ENCODE peak calls at places on chromosomes 4 and X, in eight cellular contexts. One of them, this sample, is unnamed.

GRCh38 chr4:152009046-152009445 is 248.2 kb upstream of the GATB start:
- DNase-seq in uterus: no peak
- DNase-seq in A549: no peak
- DNase-seq in fibroblast of lung: peak; percentile 40
- DNase-seq in WERI-Rb-1: no peak
- DNase-seq in neural progenitor cell: peak; percentile 72
- DNase-seq in IMR-90: no peak
- DNase-seq in prostate gland: no peak
- DNase-seq in this sample: no peak

GRCh38 chr4:87073570-87074470 is 139.0 kb downstream of the AFF1 start:
- DNase-seq in fibroblast of lung: no peak
- DNase-seq in uterus: no peak
- DNase-seq in WERI-Rb-1: peak; percentile 72
- DNase-seq in A549: no peak
- DNase-seq in IMR-90: peak; percentile 62
- DNase-seq in neural progenitor cell: peak; percentile 35
- DNase-seq in prostate gland: peak; percentile 53
- DNase-seq in this sample: no peak

GRCh38 chr4:19375405-19375804 is 876.3 kb upstream of the SLIT2 start:
- DNase-seq in prostate gland: no peak
- DNase-seq in fibroblast of lung: no peak
- DNase-seq in neural progenitor cell: no peak
- DNase-seq in uterus: no peak
- DNase-seq in IMR-90: no peak
- DNase-seq in A549: no peak
- DNase-seq in WERI-Rb-1: no peak
- DNase-seq in this sample: no peak

GRCh38 chrX:103187953-103188475 is 26.9 kb upstream of the BEX4 start:
- DNase-seq in prostate gland: no peak
- DNase-seq in IMR-90: no peak
- DNase-seq in neural progenitor cell: no peak
- DNase-seq in A549: no peak
- DNase-seq in uterus: no peak
- DNase-seq in WERI-Rb-1: no peak
- DNase-seq in fibroblast of lung: peak; percentile 3
- DNase-seq in this sample: no peak

GRCh38 chrX:45850775-45851433 is 650.2 kb upstream of the DIPK2B start:
- DNase-seq in prostate gland: peak; percentile 19
- DNase-seq in uterus: peak; percentile 19
- DNase-seq in IMR-90: peak; percentile 28
- DNase-seq in neural progenitor cell: peak; percentile 63
- DNase-seq in fibroblast of lung: peak; percentile 54
- DNase-seq in WERI-Rb-1: peak; percentile 9
- DNase-seq in A549: peak; percentile 52
- DNase-seq in this sample: no peak

GRCh38 chr4:40099010-40099409 is 42.4 kb downstream of the N4BP2 start:
- DNase-seq in prostate gland: no peak
- DNase-seq in uterus: no peak
- DNase-seq in WERI-Rb-1: no peak
- DNase-seq in A549: no peak
- DNase-seq in IMR-90: no peak
- DNase-seq in fibroblast of lung: no peak
- DNase-seq in neural progenitor cell: no peak
- DNase-seq in this sample: no peak

GRCh38 chrX:153887385-153887784 is 1.4 kb upstream of the L1CAM start:
- DNase-seq in IMR-90: no peak
- DNase-seq in uterus: no peak
- DNase-seq in fibroblast of lung: no peak
- DNase-seq in prostate gland: no peak
- DNase-seq in A549: no peak
- DNase-seq in WERI-Rb-1: no peak
- DNase-seq in neural progenitor cell: no peak
- DNase-seq in this sample: no peak

GRCh38 chrX:92260102-92260501 is 480.9 kb downstream of the PCDH11X start:
- DNase-seq in fibroblast of lung: no peak
- DNase-seq in prostate gland: no peak
- DNase-seq in IMR-90: no peak
- DNase-seq in uterus: no peak
- DNase-seq in neural progenitor cell: peak; percentile 9
- DNase-seq in WERI-Rb-1: no peak
- DNase-seq in A549: peak; percentile 4
- DNase-seq in this sample: no peak

GRCh38 chr4:173478136-173478860 is 51.7 kb downstream of the HAND2 start:
- DNase-seq in fibroblast of lung: peak; percentile 88
- DNase-seq in A549: no peak
- DNase-seq in WERI-Rb-1: no peak
- DNase-seq in IMR-90: peak; percentile 54
- DNase-seq in uterus: no peak
- DNase-seq in prostate gland: no peak
- DNase-seq in neural progenitor cell: no peak
- DNase-seq in this sample: no peak

GRCh38 chr4:24140892-24141291 is 251.0 kb upstream of the PPARGC1A start:
- DNase-seq in A549: no peak
- DNase-seq in neural progenitor cell: no peak
- DNase-seq in IMR-90: no peak
- DNase-seq in prostate gland: no peak
- DNase-seq in WERI-Rb-1: no peak
- DNase-seq in fibroblast of lung: no peak
- DNase-seq in uterus: no peak
- DNase-seq in this sample: no peak

GRCh38 chr4:24141836-24142235 is 252.0 kb upstream of the PPARGC1A start:
- DNase-seq in IMR-90: no peak
- DNase-seq in WERI-Rb-1: no peak
- DNase-seq in neural progenitor cell: no peak
- DNase-seq in uterus: no peak
- DNase-seq in prostate gland: no peak
- DNase-seq in fibroblast of lung: no peak
- DNase-seq in A549: no peak
- DNase-seq in this sample: no peak

GRCh38 chr4:24137963-24138601 is 248.2 kb upstream of the PPARGC1A start:
- DNase-seq in WERI-Rb-1: no peak
- DNase-seq in neural progenitor cell: no peak
- DNase-seq in prostate gland: peak; percentile 37
- DNase-seq in uterus: no peak
- DNase-seq in IMR-90: no peak
- DNase-seq in fibroblast of lung: no peak
- DNase-seq in A549: no peak
- DNase-seq in this sample: no peak

GRCh38 chr4:24131954-24132673 is 242.3 kb upstream of the PPARGC1A start:
- DNase-seq in WERI-Rb-1: no peak
- DNase-seq in fibroblast of lung: no peak
- DNase-seq in IMR-90: no peak
- DNase-seq in neural progenitor cell: no peak
- DNase-seq in A549: no peak
- DNase-seq in prostate gland: no peak
- DNase-seq in uterus: no peak
- DNase-seq in this sample: no peak

GRCh38 chr4:24137596-24137962 is 247.7 kb upstream of the PPARGC1A start:
- DNase-seq in neural progenitor cell: no peak
- DNase-seq in uterus: no peak
- DNase-seq in A549: no peak
- DNase-seq in WERI-Rb-1: no peak
- DNase-seq in fibroblast of lung: no peak
- DNase-seq in IMR-90: no peak
- DNase-seq in prostate gland: peak; percentile 20
- DNase-seq in this sample: no peak
- H3K27ac ChIP-seq in neural progenitor cell: no peak overlapping the region
- H3K27ac ChIP-seq in uterus: no peak overlapping the region
- H3K27ac ChIP-seq in A549: no peak overlapping the region
- H3K27ac ChIP-seq in WERI-Rb-1: no peak overlapping the region
- H3K27ac ChIP-seq in fibroblast of lung: no peak overlapping the region
- H3K27ac ChIP-seq in IMR-90: no peak overlapping the region
- H3K27ac ChIP-seq in prostate gland: no peak overlapping the region
- H3K27ac ChIP-seq in this sample: no peak overlapping the region

GRCh38 chr4:25060586-25061340 is 30.0 kb upstream of the LGI2 start:
- DNase-seq in neural progenitor cell: no peak
- DNase-seq in WERI-Rb-1: no peak
- DNase-seq in IMR-90: no peak
- DNase-seq in prostate gland: no peak
- DNase-seq in A549: no peak
- DNase-seq in fibroblast of lung: no peak
- DNase-seq in uterus: peak; percentile 35
- DNase-seq in this sample: no peak

GRCh38 chr4:25058796-25059195 is 28.1 kb upstream of the LGI2 start:
- DNase-seq in WERI-Rb-1: no peak
- DNase-seq in IMR-90: no peak
- DNase-seq in uterus: no peak
- DNase-seq in fibroblast of lung: no peak
- DNase-seq in neural progenitor cell: no peak
- DNase-seq in A549: no peak
- DNase-seq in prostate gland: no peak
- DNase-seq in this sample: no peak

GRCh38 chr4:25060179-25060578 is 29.4 kb upstream of the LGI2 start:
- DNase-seq in fibroblast of lung: no peak
- DNase-seq in prostate gland: no peak
- DNase-seq in uterus: no peak
- DNase-seq in A549: no peak
- DNase-seq in IMR-90: no peak
- DNase-seq in WERI-Rb-1: no peak
- DNase-seq in neural progenitor cell: no peak
- DNase-seq in this sample: no peak

GRCh38 chr4:25062098-25062497 is 31.4 kb upstream of the LGI2 start:
- DNase-seq in A549: no peak
- DNase-seq in fibroblast of lung: no peak
- DNase-seq in prostate gland: no peak
- DNase-seq in neural progenitor cell: no peak
- DNase-seq in IMR-90: no peak
- DNase-seq in uterus: no peak
- DNase-seq in WERI-Rb-1: no peak
- DNase-seq in this sample: no peak

DNA sequence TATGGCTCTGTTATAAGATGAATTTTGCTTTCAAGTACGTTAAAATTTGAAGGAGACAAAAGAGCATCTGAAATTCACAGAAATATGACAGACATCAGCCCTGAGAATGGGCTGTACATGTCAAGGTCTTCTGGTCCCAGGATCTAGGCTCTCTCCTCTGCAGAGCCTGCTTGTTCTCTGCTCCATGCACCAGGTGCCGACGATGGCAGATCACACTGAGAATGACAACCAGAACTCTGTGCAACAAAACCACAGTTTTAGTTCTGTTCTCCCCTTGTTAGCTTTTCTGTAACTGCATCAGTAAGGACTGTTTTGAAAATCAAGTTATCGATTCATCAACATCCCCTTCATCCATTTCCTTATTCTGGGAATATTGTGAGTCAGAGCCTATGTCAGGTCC is 30.9 kb upstream of the LGI2 start:
- DNase-seq in IMR-90: no peak
- DNase-seq in WERI-Rb-1: no peak
- DNase-seq in uterus: no peak
- DNase-seq in fibroblast of lung: no peak
- DNase-seq in prostate gland: no peak
- DNase-seq in neural progenitor cell: no peak
- DNase-seq in A549: no peak
- DNase-seq in this sample: no peak
- H3K27ac ChIP-seq in IMR-90: no peak overlapping the region
- H3K27ac ChIP-seq in WERI-Rb-1: no peak overlapping the region
- H3K27ac ChIP-seq in uterus: peak overlapping the region; percentile 76
- H3K27ac ChIP-seq in fibroblast of lung: no peak overlapping the region
- H3K27ac ChIP-seq in prostate gland: no peak overlapping the region
- H3K27ac ChIP-seq in neural progenitor cell: no peak overlapping the region
- H3K27ac ChIP-seq in A549: no peak overlapping the region
- H3K27ac ChIP-seq in this sample: no peak overlapping the region

GRCh38 chr4:147334478-147334877 is 146.4 kb upstream of the EDNRA start:
- DNase-seq in IMR-90: peak; percentile 86
- DNase-seq in neural progenitor cell: no peak
- DNase-seq in A549: peak; percentile 4
- DNase-seq in prostate gland: no peak
- DNase-seq in fibroblast of lung: peak; percentile 67
- DNase-seq in uterus: no peak
- DNase-seq in WERI-Rb-1: no peak
- DNase-seq in this sample: no peak

GRCh38 chr4:147339116-147339515 is 141.8 kb upstream of the EDNRA start:
- DNase-seq in fibroblast of lung: peak; percentile 67
- DNase-seq in prostate gland: no peak
- DNase-seq in A549: no peak
- DNase-seq in WERI-Rb-1: no peak
- DNase-seq in IMR-90: peak; percentile 36
- DNase-seq in uterus: no peak
- DNase-seq in neural progenitor cell: no peak
- DNase-seq in this sample: no peak

GRCh38 chr4:147335183-147335582 is 145.7 kb upstream of the EDNRA start:
- DNase-seq in IMR-90: no peak
- DNase-seq in neural progenitor cell: no peak
- DNase-seq in uterus: no peak
- DNase-seq in WERI-Rb-1: no peak
- DNase-seq in prostate gland: no peak
- DNase-seq in A549: no peak
- DNase-seq in fibroblast of lung: no peak
- DNase-seq in this sample: no peak

GRCh38 chr4:147340111-147340510 is 140.8 kb upstream of the EDNRA start:
- DNase-seq in WERI-Rb-1: no peak
- DNase-seq in neural progenitor cell: no peak
- DNase-seq in fibroblast of lung: peak; percentile 86
- DNase-seq in prostate gland: no peak
- DNase-seq in IMR-90: peak; percentile 89
- DNase-seq in A549: no peak
- DNase-seq in uterus: peak; percentile 29
- DNase-seq in this sample: no peak

GRCh38 chr4:147336252-147336651 is 144.6 kb upstream of the EDNRA start:
- DNase-seq in WERI-Rb-1: no peak
- DNase-seq in IMR-90: no peak
- DNase-seq in prostate gland: no peak
- DNase-seq in uterus: no peak
- DNase-seq in A549: no peak
- DNase-seq in fibroblast of lung: peak; percentile 53
- DNase-seq in neural progenitor cell: no peak
- DNase-seq in this sample: no peak
- H3K27ac ChIP-seq in WERI-Rb-1: no peak overlapping the region
- H3K27ac ChIP-seq in IMR-90: no peak overlapping the region
- H3K27ac ChIP-seq in prostate gland: no peak overlapping the region
- H3K27ac ChIP-seq in uterus: no peak overlapping the region
- H3K27ac ChIP-seq in A549: no peak overlapping the region
- H3K27ac ChIP-seq in fibroblast of lung: no peak overlapping the region
- H3K27ac ChIP-seq in neural progenitor cell: no peak overlapping the region
- H3K27ac ChIP-seq in this sample: no peak overlapping the region

GRCh38 chr4:141130947-141131545 is 2.2 kb downstream of the RNF150 start:
- DNase-seq in fibroblast of lung: peak; percentile 26
- DNase-seq in A549: no peak
- DNase-seq in neural progenitor cell: no peak
- DNase-seq in IMR-90: no peak
- DNase-seq in WERI-Rb-1: no peak
- DNase-seq in uterus: no peak
- DNase-seq in prostate gland: no peak
- DNase-seq in this sample: no peak

GRCh38 chr4:141131738-141132688 is 1.3 kb downstream of the RNF150 start:
- DNase-seq in IMR-90: peak; percentile 20
- DNase-seq in prostate gland: peak; percentile 12
- DNase-seq in A549: no peak
- DNase-seq in fibroblast of lung: peak; percentile 44
- DNase-seq in neural progenitor cell: peak; percentile 59
- DNase-seq in uterus: peak; percentile 41
- DNase-seq in WERI-Rb-1: peak; percentile 51
- DNase-seq in this sample: peak; percentile 24

GRCh38 chr4:141133146-141134006 is at the start of gene RNF150:
- DNase-seq in fibroblast of lung: peak; percentile 92
- DNase-seq in neural progenitor cell: peak; percentile 89
- DNase-seq in A549: peak; percentile 82
- DNase-seq in IMR-90: peak; percentile 92
- DNase-seq in uterus: peak; percentile 83
- DNase-seq in prostate gland: peak; percentile 79
- DNase-seq in WERI-Rb-1: peak; percentile 86
- DNase-seq in this sample: peak; percentile 62

GRCh38 chr4:141134051-141134450 is 782 bp upstream of the RNF150 start:
- DNase-seq in prostate gland: no peak
- DNase-seq in fibroblast of lung: peak; percentile 18
- DNase-seq in WERI-Rb-1: no peak
- DNase-seq in uterus: no peak
- DNase-seq in IMR-90: peak; percentile 61
- DNase-seq in A549: no peak
- DNase-seq in neural progenitor cell: no peak
- DNase-seq in this sample: no peak

GRCh38 chr4:141132689-141133145 is 552 bp downstream of the RNF150 start:
- DNase-seq in prostate gland: peak; percentile 29
- DNase-seq in IMR-90: peak; percentile 29
- DNase-seq in neural progenitor cell: peak; percentile 75
- DNase-seq in WERI-Rb-1: no peak
- DNase-seq in fibroblast of lung: peak; percentile 64
- DNase-seq in A549: no peak
- DNase-seq in uterus: peak; percentile 58
- DNase-seq in this sample: no peak
- H3K27ac ChIP-seq in prostate gland: peak overlapping the region; percentile 75
- H3K27ac ChIP-seq in IMR-90: peak overlapping the region; percentile 40
- H3K27ac ChIP-seq in neural progenitor cell: no peak overlapping the region
- H3K27ac ChIP-seq in WERI-Rb-1: no peak overlapping the region
- H3K27ac ChIP-seq in fibroblast of lung: peak overlapping the region; percentile 38
- H3K27ac ChIP-seq in A549: peak overlapping the region; percentile 84
- H3K27ac ChIP-seq in uterus: peak overlapping the region; percentile 85
- H3K27ac ChIP-seq in this sample: peak overlapping the region; percentile 32